ENCODE peak calls at places on chromosomes 11 and 22, in five cellular contexts. One of them, this sample, is unnamed.

GRCh38 chr11:13338437-13339069 is 61.0 kb downstream of the BMAL1 start:
- DNase-seq in mammary epithelial cell: peak
- DNase-seq in AG09309: peak
- DNase-seq in skeletal muscle cell: no peak
- DNase-seq in HFF-Myc: no peak
- DNase-seq in this sample: no peak

GRCh38 chr11:64094463-64095223 is 58.9 kb downstream of the FLRT1 start:
- DNase-seq in HFF-Myc: peak
- DNase-seq in skeletal muscle cell: peak
- DNase-seq in mammary epithelial cell: peak
- DNase-seq in AG09309: no peak
- DNase-seq in this sample: peak

GRCh38 chr22:40560551-40560950 is 76.0 kb downstream of the MRTFA start:
- DNase-seq in HFF-Myc: peak
- DNase-seq in skeletal muscle cell: peak
- DNase-seq in mammary epithelial cell: peak
- DNase-seq in AG09309: no peak
- DNase-seq in this sample: peak

GRCh38 chr11:132022285-132022684 is 651.9 kb downstream of the NTM start:
- DNase-seq in AG09309: no peak
- DNase-seq in skeletal muscle cell: no peak
- DNase-seq in HFF-Myc: no peak
- DNase-seq in mammary epithelial cell: no peak
- DNase-seq in this sample: no peak

GRCh38 chr11:71477637-71478011 is 24.6 kb downstream of the NADSYN1 start:
- DNase-seq in mammary epithelial cell: no peak
- DNase-seq in HFF-Myc: peak
- DNase-seq in AG09309: no peak
- DNase-seq in skeletal muscle cell: no peak
- DNase-seq in this sample: no peak

GRCh38 chr11:119520966-119521365 is 98.0 kb upstream of the THY1 start:
- DNase-seq in mammary epithelial cell: no peak
- DNase-seq in skeletal muscle cell: no peak
- DNase-seq in AG09309: no peak
- DNase-seq in HFF-Myc: no peak
- DNase-seq in this sample: no peak

GRCh38 chr11:35157814-35158213 is 18.8 kb downstream of the CD44 start:
- DNase-seq in HFF-Myc: no peak
- DNase-seq in mammary epithelial cell: no peak
- DNase-seq in skeletal muscle cell: no peak
- DNase-seq in AG09309: no peak
- DNase-seq in this sample: no peak

GRCh38 chr11:28708075-28708474 is 599.9 kb downstream of the METTL15 start:
- DNase-seq in skeletal muscle cell: no peak
- DNase-seq in HFF-Myc: no peak
- DNase-seq in AG09309: no peak
- DNase-seq in mammary epithelial cell: no peak
- DNase-seq in this sample: no peak

GRCh38 chr11:61162092-61162935 is 1.1 kb upstream of the VPS37C start:
- DNase-seq in AG09309: no peak
- DNase-seq in skeletal muscle cell: no peak
- DNase-seq in HFF-Myc: no peak
- DNase-seq in mammary epithelial cell: peak
- DNase-seq in this sample: no peak

GRCh38 chr11:58958500-58958899 is 19.2 kb downstream of the GLYATL1 start:
- DNase-seq in skeletal muscle cell: no peak
- DNase-seq in HFF-Myc: no peak
- DNase-seq in AG09309: no peak
- DNase-seq in mammary epithelial cell: no peak
- DNase-seq in this sample: no peak

GRCh38 chr11:34806875-34807274 is 109.3 kb downstream of the APIP start:
- DNase-seq in AG09309: no peak
- DNase-seq in HFF-Myc: no peak
- DNase-seq in skeletal muscle cell: no peak
- DNase-seq in mammary epithelial cell: no peak
- DNase-seq in this sample: no peak

GRCh38 chr11:32426192-32426591 is 9.1 kb downstream of the WT1 start:
- DNase-seq in skeletal muscle cell: no peak
- DNase-seq in mammary epithelial cell: no peak
- DNase-seq in AG09309: no peak
- DNase-seq in HFF-Myc: no peak
- DNase-seq in this sample: no peak

GRCh38 chr11:62054484-62055121 is 69.2 kb upstream of the INCENP start:
- DNase-seq in AG09309: peak
- DNase-seq in mammary epithelial cell: peak
- DNase-seq in HFF-Myc: no peak
- DNase-seq in skeletal muscle cell: no peak
- DNase-seq in this sample: no peak

GRCh38 chr11:95680169-95680929 is 109.2 kb downstream of the FAM76B start:
- DNase-seq in skeletal muscle cell: peak
- DNase-seq in mammary epithelial cell: peak
- DNase-seq in AG09309: peak
- DNase-seq in HFF-Myc: peak
- DNase-seq in this sample: peak

GRCh38 chr22:40567106-40567505 is 69.4 kb downstream of the MRTFA start:
- DNase-seq in skeletal muscle cell: no peak
- DNase-seq in mammary epithelial cell: peak
- DNase-seq in HFF-Myc: no peak
- DNase-seq in AG09309: no peak
- DNase-seq in this sample: peak

GRCh38 chr11:117456027-117456720 is 128.5 kb downstream of the CEP164 start:
- DNase-seq in HFF-Myc: no peak
- DNase-seq in skeletal muscle cell: no peak
- DNase-seq in mammary epithelial cell: no peak
- DNase-seq in AG09309: no peak
- DNase-seq in this sample: no peak

GRCh38 chr11:82996966-82997606 is 74.6 kb downstream of the RAB30 start:
- DNase-seq in mammary epithelial cell: peak
- DNase-seq in HFF-Myc: no peak
- DNase-seq in skeletal muscle cell: no peak
- DNase-seq in AG09309: no peak
- DNase-seq in this sample: no peak

GRCh38 chr11:75760710-75761493 is 7.7 kb upstream of the DGAT2 start:
- DNase-seq in HFF-Myc: no peak
- DNase-seq in mammary epithelial cell: peak
- DNase-seq in skeletal muscle cell: peak
- DNase-seq in AG09309: peak
- DNase-seq in this sample: peak

GRCh38 chr22:50261615-50262459 is at the start of gene MAPK12:
- DNase-seq in AG09309: no peak
- DNase-seq in HFF-Myc: no peak
- DNase-seq in skeletal muscle cell: no peak
- DNase-seq in mammary epithelial cell: no peak
- DNase-seq in this sample: no peak

GRCh38 chr11:12272821-12273617 is 104.4 kb upstream of the PARVA start:
- DNase-seq in mammary epithelial cell: no peak
- DNase-seq in HFF-Myc: no peak
- DNase-seq in skeletal muscle cell: no peak
- DNase-seq in AG09309: no peak
- DNase-seq in this sample: peak

GRCh38 chr22:29073618-29074275 is 912 bp downstream of the KREMEN1 start:
- DNase-seq in HFF-Myc: no peak
- DNase-seq in skeletal muscle cell: no peak
- DNase-seq in AG09309: no peak
- DNase-seq in mammary epithelial cell: no peak
- DNase-seq in this sample: no peak

GRCh38 chr11:27623945-27624523 is 76.2 kb downstream of the BDNF start:
- DNase-seq in skeletal muscle cell: no peak
- DNase-seq in HFF-Myc: no peak
- DNase-seq in mammary epithelial cell: no peak
- DNase-seq in AG09309: no peak
- DNase-seq in this sample: no peak

GRCh38 chr11:45847908-45848316 is 637 bp downstream of the CRY2 start:
- DNase-seq in skeletal muscle cell: no peak
- DNase-seq in HFF-Myc: no peak
- DNase-seq in AG09309: peak
- DNase-seq in mammary epithelial cell: peak
- DNase-seq in this sample: no peak

GRCh38 chr11:62646825-62647608 is 604 bp upstream of the GANAB start:
- DNase-seq in AG09309: no peak
- DNase-seq in HFF-Myc: no peak
- DNase-seq in skeletal muscle cell: no peak
- DNase-seq in mammary epithelial cell: no peak
- DNase-seq in this sample: no peak

GRCh38 chr11:27405134-27405533 is 42.1 kb upstream of the CCDC34 start:
- DNase-seq in skeletal muscle cell: no peak
- DNase-seq in HFF-Myc: no peak
- DNase-seq in AG09309: no peak
- DNase-seq in mammary epithelial cell: no peak
- DNase-seq in this sample: no peak

GRCh38 chr11:22666320-22666699 is at the start of gene GAS2:
- DNase-seq in skeletal muscle cell: no peak
- DNase-seq in mammary epithelial cell: no peak
- DNase-seq in HFF-Myc: no peak
- DNase-seq in AG09309: no peak
- DNase-seq in this sample: no peak

GRCh38 chr11:110311783-110312578 is 15.6 kb upstream of the RDX start:
- DNase-seq in mammary epithelial cell: no peak
- DNase-seq in AG09309: no peak
- DNase-seq in skeletal muscle cell: peak
- DNase-seq in HFF-Myc: no peak
- DNase-seq in this sample: no peak

GRCh38 chr11:76610871-76611475 is 59.6 kb downstream of the LRRC32 start:
- DNase-seq in skeletal muscle cell: no peak
- DNase-seq in AG09309: no peak
- DNase-seq in mammary epithelial cell: no peak
- DNase-seq in HFF-Myc: no peak
- DNase-seq in this sample: no peak

GRCh38 chr11:11512502-11512901 is 109.3 kb downstream of the GALNT18 start:
- DNase-seq in skeletal muscle cell: no peak
- DNase-seq in AG09309: no peak
- DNase-seq in HFF-Myc: no peak
- DNase-seq in mammary epithelial cell: no peak
- DNase-seq in this sample: no peak

GRCh38 chr22:48713266-48714205 is 1114.1 kb downstream of the BRD1 start:
- DNase-seq in AG09309: no peak
- DNase-seq in HFF-Myc: no peak
- DNase-seq in skeletal muscle cell: no peak
- DNase-seq in mammary epithelial cell: no peak
- DNase-seq in this sample: no peak

GRCh38 chr22:38924197-38924952 is 33.0 kb upstream of the APOBEC3A start:
- DNase-seq in skeletal muscle cell: peak
- DNase-seq in mammary epithelial cell: peak
- DNase-seq in AG09309: peak
- DNase-seq in HFF-Myc: peak
- DNase-seq in this sample: peak

GRCh38 chr11:8671242-8671641 is 11.2 kb downstream of the TRIM66 start:
- DNase-seq in HFF-Myc: peak
- DNase-seq in mammary epithelial cell: peak
- DNase-seq in AG09309: peak
- DNase-seq in skeletal muscle cell: peak
- DNase-seq in this sample: peak

GRCh38 chr22:27260087-27260730 is 541.3 kb downstream of the MN1 start:
- DNase-seq in mammary epithelial cell: no peak
- DNase-seq in skeletal muscle cell: no peak
- DNase-seq in HFF-Myc: no peak
- DNase-seq in AG09309: no peak
- DNase-seq in this sample: no peak

GRCh38 chr11:47248304-47248663 is 330 bp downstream of the ACP2 start:
- DNase-seq in skeletal muscle cell: no peak
- DNase-seq in HFF-Myc: no peak
- DNase-seq in mammary epithelial cell: peak
- DNase-seq in AG09309: no peak
- DNase-seq in this sample: no peak

GRCh38 chr11:2105536-2105935 is 33.7 kb downstream of the IGF2 start:
- DNase-seq in HFF-Myc: no peak
- DNase-seq in mammary epithelial cell: no peak
- DNase-seq in AG09309: no peak
- DNase-seq in skeletal muscle cell: no peak
- DNase-seq in this sample: no peak

GRCh38 chr22:28992565-28993326 is 68.9 kb downstream of the C22orf31 start:
- DNase-seq in AG09309: no peak
- DNase-seq in skeletal muscle cell: no peak
- DNase-seq in mammary epithelial cell: no peak
- DNase-seq in HFF-Myc: no peak
- DNase-seq in this sample: no peak

GRCh38 chr11:61890536-61891330 is 612 bp downstream of the FADS3 start:
- DNase-seq in AG09309: no peak
- DNase-seq in HFF-Myc: no peak
- DNase-seq in skeletal muscle cell: peak
- DNase-seq in mammary epithelial cell: peak
- DNase-seq in this sample: peak

GRCh38 chr11:43581370-43582023 is 99.0 kb upstream of the HSD17B12 start:
- DNase-seq in skeletal muscle cell: no peak
- DNase-seq in AG09309: no peak
- DNase-seq in mammary epithelial cell: no peak
- DNase-seq in HFF-Myc: no peak
- DNase-seq in this sample: no peak
- H3K4me3 ChIP-seq in skeletal muscle cell: peak
- H3K4me3 ChIP-seq in AG09309: no peak
- H3K4me3 ChIP-seq in mammary epithelial cell: peak
- H3K4me3 ChIP-seq in HFF-Myc: no peak
- H3K4me3 ChIP-seq in this sample: peak

DNA sequence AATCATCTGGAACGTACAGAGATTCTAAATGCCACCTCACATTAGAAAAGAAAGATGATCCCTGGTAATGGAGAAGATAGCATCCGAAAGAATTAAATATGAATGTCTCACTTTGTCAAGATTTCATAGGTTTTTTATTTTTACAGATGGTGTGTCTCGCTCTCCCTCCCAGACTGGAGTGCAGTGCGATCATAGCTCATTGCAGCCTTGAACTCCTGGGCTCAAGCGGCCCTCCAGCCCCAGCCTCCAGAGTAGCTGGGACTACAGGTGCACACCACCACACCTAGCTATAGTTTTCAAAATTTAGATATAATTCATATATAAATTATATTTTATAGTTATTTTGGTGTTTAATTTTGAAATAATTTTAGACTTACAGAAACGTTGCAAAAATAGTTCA is 16.7 kb upstream of the SMTN start:
- DNase-seq in skeletal muscle cell: no peak
- DNase-seq in mammary epithelial cell: no peak
- DNase-seq in AG09309: no peak
- DNase-seq in HFF-Myc: no peak
- DNase-seq in this sample: no peak
- H3K4me3 ChIP-seq in skeletal muscle cell: no peak
- H3K4me3 ChIP-seq in mammary epithelial cell: no peak
- H3K4me3 ChIP-seq in AG09309: no peak
- H3K4me3 ChIP-seq in HFF-Myc: no peak
- H3K4me3 ChIP-seq in this sample: no peak

GRCh38 chr11:503179-503981 is 3.7 kb downstream of the RNH1 start:
- DNase-seq in mammary epithelial cell: no peak
- DNase-seq in skeletal muscle cell: no peak
- DNase-seq in HFF-Myc: no peak
- DNase-seq in AG09309: no peak
- DNase-seq in this sample: no peak
- H3K4me3 ChIP-seq in mammary epithelial cell: peak
- H3K4me3 ChIP-seq in skeletal muscle cell: peak
- H3K4me3 ChIP-seq in HFF-Myc: peak
- H3K4me3 ChIP-seq in AG09309: peak
- H3K4me3 ChIP-seq in this sample: peak

DNA sequence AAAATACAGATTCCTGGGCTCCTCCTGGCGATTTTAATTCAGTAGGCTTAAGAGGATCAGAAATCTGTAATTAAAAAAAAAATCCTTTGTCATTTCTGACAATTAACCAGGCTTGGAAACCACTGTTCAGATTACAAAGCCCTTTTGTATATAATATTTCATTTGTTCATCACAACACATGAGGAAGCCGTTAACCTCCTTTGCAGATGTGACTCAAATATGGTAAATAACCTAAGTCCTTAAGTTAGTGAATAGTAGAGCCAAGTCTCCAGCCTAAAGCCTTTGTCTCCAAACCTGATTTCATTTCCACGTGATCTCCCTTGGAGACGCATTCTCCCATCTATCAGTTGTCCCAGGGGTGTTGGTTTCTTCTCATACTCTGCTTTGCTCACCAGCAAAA is 67.6 kb downstream of the UBASH3B start:
- DNase-seq in AG09309: no peak
- DNase-seq in mammary epithelial cell: no peak
- DNase-seq in skeletal muscle cell: no peak
- DNase-seq in HFF-Myc: no peak
- DNase-seq in this sample: no peak
- H3K4me3 ChIP-seq in AG09309: no peak
- H3K4me3 ChIP-seq in mammary epithelial cell: no peak
- H3K4me3 ChIP-seq in skeletal muscle cell: no peak
- H3K4me3 ChIP-seq in HFF-Myc: peak
- H3K4me3 ChIP-seq in this sample: no peak